ENCODE peak calls at places on chromosomes 6 and 20, in seven cellular contexts. One of them, this sample, is unnamed.
A peak's percentile ranks its signal among the peaks of the same experiment; 100 is the strongest.

GRCh38 chr6:79601020-79601609 is 30.0 kb upstream of the SH3BGRL2 start:
- DNase-seq in H1: no peak
- DNase-seq in prostate gland: peak; percentile 27
- DNase-seq in fibroblast of lung: peak; percentile 73
- DNase-seq in kidney: no peak
- DNase-seq in hepatocyte: peak; percentile 57
- DNase-seq in tibial artery: no peak
- DNase-seq in this sample: peak; percentile 20

GRCh38 chr6:14178083-14178445 is 60.5 kb downstream of the CD83 start:
- DNase-seq in tibial artery: no peak
- DNase-seq in fibroblast of lung: no peak
- DNase-seq in hepatocyte: no peak
- DNase-seq in kidney: no peak
- DNase-seq in H1: no peak
- DNase-seq in prostate gland: no peak
- DNase-seq in this sample: no peak

GRCh38 chr6:136508701-136509387 is 41.4 kb downstream of the MAP7 start:
- DNase-seq in prostate gland: no peak
- DNase-seq in H1: no peak
- DNase-seq in fibroblast of lung: no peak
- DNase-seq in hepatocyte: no peak
- DNase-seq in kidney: no peak
- DNase-seq in tibial artery: no peak
- DNase-seq in this sample: peak; percentile 63

GRCh38 chr20:25005220-25005619 is 12.7 kb upstream of the APMAP start:
- DNase-seq in tibial artery: no peak
- DNase-seq in prostate gland: peak; percentile 43
- DNase-seq in fibroblast of lung: peak; percentile 19
- DNase-seq in kidney: peak; percentile 8
- DNase-seq in H1: no peak
- DNase-seq in hepatocyte: no peak
- DNase-seq in this sample: no peak

GRCh38 chr6:157669747-157670216 is 153.3 kb upstream of the SNX9 start:
- DNase-seq in fibroblast of lung: peak; percentile 83
- DNase-seq in tibial artery: peak; percentile 93
- DNase-seq in hepatocyte: peak; percentile 84
- DNase-seq in prostate gland: peak; percentile 63
- DNase-seq in H1: peak; percentile 15
- DNase-seq in kidney: peak; percentile 93
- DNase-seq in this sample: peak; percentile 29

GRCh38 chr6:125267806-125268523 is 33.8 kb downstream of the HDDC2 start:
- DNase-seq in kidney: no peak
- DNase-seq in prostate gland: no peak
- DNase-seq in tibial artery: no peak
- DNase-seq in hepatocyte: no peak
- DNase-seq in fibroblast of lung: no peak
- DNase-seq in H1: no peak
- DNase-seq in this sample: no peak

GRCh38 chr6:122654016-122654415 is 43.8 kb downstream of the PKIB start:
- DNase-seq in tibial artery: no peak
- DNase-seq in prostate gland: no peak
- DNase-seq in hepatocyte: no peak
- DNase-seq in fibroblast of lung: no peak
- DNase-seq in H1: no peak
- DNase-seq in kidney: no peak
- DNase-seq in this sample: no peak

GRCh38 chr6:141992109-141992508 is 140.6 kb upstream of the GJE1 start:
- DNase-seq in prostate gland: no peak
- DNase-seq in kidney: no peak
- DNase-seq in fibroblast of lung: no peak
- DNase-seq in tibial artery: no peak
- DNase-seq in hepatocyte: no peak
- DNase-seq in H1: no peak
- DNase-seq in this sample: no peak

GRCh38 chr6:124551711-124552233 is 410.5 kb upstream of the RNF217 start:
- DNase-seq in hepatocyte: no peak
- DNase-seq in fibroblast of lung: no peak
- DNase-seq in prostate gland: no peak
- DNase-seq in kidney: no peak
- DNase-seq in H1: no peak
- DNase-seq in tibial artery: no peak
- DNase-seq in this sample: no peak

GRCh38 chr6:17914651-17915050 is 72.8 kb downstream of the KIF13A start:
- DNase-seq in kidney: no peak
- DNase-seq in hepatocyte: no peak
- DNase-seq in fibroblast of lung: no peak
- DNase-seq in tibial artery: no peak
- DNase-seq in prostate gland: no peak
- DNase-seq in H1: no peak
- DNase-seq in this sample: no peak

GRCh38 chr20:38337561-38338140 is 8.6 kb upstream of the LBP start:
- DNase-seq in kidney: no peak
- DNase-seq in H1: peak; percentile 79
- DNase-seq in fibroblast of lung: no peak
- DNase-seq in prostate gland: no peak
- DNase-seq in hepatocyte: peak; percentile 38
- DNase-seq in tibial artery: no peak
- DNase-seq in this sample: no peak
- TF ChIP-seq CTCF in kidney: peak; percentile 66
- TF ChIP-seq CTCF in H1: peak; percentile 100
- TF ChIP-seq CTCF in fibroblast of lung: peak; percentile 22
- TF ChIP-seq CTCF in prostate gland: peak; percentile 24
- TF ChIP-seq CTCF in hepatocyte: peak; percentile 33
- TF ChIP-seq CTCF in tibial artery: peak; percentile 28
- TF ChIP-seq CTCF in this sample: peak; percentile 69

GRCh38 chr20:1879934-1880333 is 15.3 kb upstream of the SIRPA start:
- DNase-seq in prostate gland: no peak
- DNase-seq in fibroblast of lung: no peak
- DNase-seq in H1: no peak
- DNase-seq in hepatocyte: no peak
- DNase-seq in kidney: no peak
- DNase-seq in tibial artery: no peak
- DNase-seq in this sample: no peak
- H3K27ac ChIP-seq in prostate gland: no peak overlapping the region
- H3K27ac ChIP-seq in fibroblast of lung: no peak overlapping the region
- H3K27ac ChIP-seq in H1: no peak overlapping the region
- H3K27ac ChIP-seq in hepatocyte: peak overlapping the region; percentile 23
- H3K27ac ChIP-seq in kidney: no peak overlapping the region
- H3K27ac ChIP-seq in tibial artery: no peak overlapping the region
- H3K27ac ChIP-seq in this sample: no peak overlapping the region

DNA sequence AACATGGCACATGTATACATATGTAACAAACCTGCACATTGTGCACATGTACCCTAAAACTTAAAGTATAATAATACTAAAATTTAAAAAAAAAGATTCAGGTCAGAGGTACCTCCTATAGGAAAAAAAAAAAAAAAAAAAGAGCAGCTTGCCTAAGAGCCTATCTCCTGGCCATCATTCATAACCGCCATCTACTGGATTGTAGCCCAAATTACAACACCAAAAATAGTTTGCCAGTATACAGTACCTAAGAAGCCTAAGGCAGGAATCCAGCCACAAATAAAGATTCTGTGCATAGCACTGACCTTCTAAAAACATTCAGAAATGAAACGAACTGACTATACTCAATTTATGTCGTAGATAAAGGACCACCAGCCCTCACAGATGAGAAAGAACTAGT is 438.4 kb upstream of the ADGRB3 start:
- DNase-seq in tibial artery: no peak
- DNase-seq in fibroblast of lung: peak; percentile 26
- DNase-seq in kidney: no peak
- DNase-seq in prostate gland: no peak
- DNase-seq in hepatocyte: no peak
- DNase-seq in H1: no peak
- DNase-seq in this sample: no peak
- TF ChIP-seq CTCF in tibial artery: no peak
- TF ChIP-seq CTCF in fibroblast of lung: no peak
- TF ChIP-seq CTCF in kidney: no peak
- TF ChIP-seq CTCF in prostate gland: no peak
- TF ChIP-seq CTCF in hepatocyte: no peak
- TF ChIP-seq CTCF in H1: peak; percentile 42
- TF ChIP-seq CTCF in this sample: peak; percentile 11

DNA sequence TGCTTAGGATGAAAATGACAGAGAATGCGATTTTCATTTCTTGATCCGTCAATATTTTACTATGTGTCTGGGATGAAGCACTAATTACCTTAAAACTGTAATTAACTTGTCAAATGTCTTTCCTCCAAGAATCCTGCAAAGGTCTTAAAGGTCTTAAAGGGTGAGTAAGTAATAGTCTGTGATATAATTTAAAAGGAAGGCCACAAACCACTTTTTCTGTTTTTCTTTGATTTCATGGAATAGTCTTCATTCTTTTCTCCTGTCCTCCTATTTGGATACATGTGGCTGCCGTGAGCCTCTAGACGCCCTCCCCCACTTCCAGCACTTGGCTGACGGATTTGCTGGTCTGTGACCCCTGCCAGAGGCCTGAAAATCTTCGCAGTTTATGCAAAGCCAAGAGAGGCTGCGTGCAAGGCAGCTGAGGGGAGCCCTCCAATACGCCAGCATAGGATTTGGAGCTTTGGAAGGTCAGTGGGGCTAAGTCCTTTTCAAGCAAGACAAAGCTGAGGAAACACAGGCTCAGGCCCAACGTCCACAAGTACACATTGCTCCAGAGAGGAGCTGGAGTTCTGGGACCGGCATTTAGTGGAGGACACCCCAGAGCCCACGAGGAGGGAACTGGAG is 382.5 kb downstream of the SMOC2 start:
- DNase-seq in fibroblast of lung: no peak
- DNase-seq in H1: no peak
- DNase-seq in kidney: no peak
- DNase-seq in prostate gland: no peak
- DNase-seq in tibial artery: no peak
- DNase-seq in hepatocyte: peak; percentile 46
- DNase-seq in this sample: no peak
- H3K27ac ChIP-seq in fibroblast of lung: no peak overlapping the region
- H3K27ac ChIP-seq in H1: no peak overlapping the region
- H3K27ac ChIP-seq in kidney: no peak overlapping the region
- H3K27ac ChIP-seq in prostate gland: no peak overlapping the region
- H3K27ac ChIP-seq in tibial artery: no peak overlapping the region
- H3K27ac ChIP-seq in hepatocyte: peak overlapping the region; percentile 34
- H3K27ac ChIP-seq in this sample: no peak overlapping the region

GRCh38 chr20:62305149-62305764 is 2.5 kb downstream of the ADRM1 start:
- DNase-seq in kidney: no peak
- DNase-seq in fibroblast of lung: no peak
- DNase-seq in H1: no peak
- DNase-seq in hepatocyte: no peak
- DNase-seq in prostate gland: no peak
- DNase-seq in tibial artery: no peak
- DNase-seq in this sample: no peak
- TF ChIP-seq CTCF in kidney: no peak
- TF ChIP-seq CTCF in fibroblast of lung: no peak
- TF ChIP-seq CTCF in H1: no peak
- TF ChIP-seq CTCF in hepatocyte: no peak
- TF ChIP-seq CTCF in prostate gland: no peak
- TF ChIP-seq CTCF in tibial artery: no peak
- TF ChIP-seq CTCF in this sample: no peak

GRCh38 chr6:7132398-7132797 is 24.6 kb downstream of the RREB1 start:
- DNase-seq in H1: no peak
- DNase-seq in fibroblast of lung: no peak
- DNase-seq in tibial artery: no peak
- DNase-seq in kidney: no peak
- DNase-seq in prostate gland: no peak
- DNase-seq in hepatocyte: no peak
- DNase-seq in this sample: no peak

GRCh38 chr6:7136859-7137334 is 29.1 kb downstream of the RREB1 start:
- DNase-seq in H1: no peak
- DNase-seq in fibroblast of lung: no peak
- DNase-seq in hepatocyte: no peak
- DNase-seq in kidney: no peak
- DNase-seq in tibial artery: no peak
- DNase-seq in prostate gland: no peak
- DNase-seq in this sample: no peak

GRCh38 chr6:7135755-7136154 is 28.0 kb downstream of the RREB1 start:
- DNase-seq in tibial artery: no peak
- DNase-seq in fibroblast of lung: no peak
- DNase-seq in hepatocyte: no peak
- DNase-seq in kidney: no peak
- DNase-seq in H1: no peak
- DNase-seq in prostate gland: no peak
- DNase-seq in this sample: no peak

GRCh38 chr6:7137335-7138106 is 29.8 kb downstream of the RREB1 start:
- DNase-seq in H1: no peak
- DNase-seq in fibroblast of lung: peak; percentile 58
- DNase-seq in kidney: no peak
- DNase-seq in prostate gland: no peak
- DNase-seq in hepatocyte: no peak
- DNase-seq in tibial artery: peak; percentile 72
- DNase-seq in this sample: peak; percentile 62

DNA sequence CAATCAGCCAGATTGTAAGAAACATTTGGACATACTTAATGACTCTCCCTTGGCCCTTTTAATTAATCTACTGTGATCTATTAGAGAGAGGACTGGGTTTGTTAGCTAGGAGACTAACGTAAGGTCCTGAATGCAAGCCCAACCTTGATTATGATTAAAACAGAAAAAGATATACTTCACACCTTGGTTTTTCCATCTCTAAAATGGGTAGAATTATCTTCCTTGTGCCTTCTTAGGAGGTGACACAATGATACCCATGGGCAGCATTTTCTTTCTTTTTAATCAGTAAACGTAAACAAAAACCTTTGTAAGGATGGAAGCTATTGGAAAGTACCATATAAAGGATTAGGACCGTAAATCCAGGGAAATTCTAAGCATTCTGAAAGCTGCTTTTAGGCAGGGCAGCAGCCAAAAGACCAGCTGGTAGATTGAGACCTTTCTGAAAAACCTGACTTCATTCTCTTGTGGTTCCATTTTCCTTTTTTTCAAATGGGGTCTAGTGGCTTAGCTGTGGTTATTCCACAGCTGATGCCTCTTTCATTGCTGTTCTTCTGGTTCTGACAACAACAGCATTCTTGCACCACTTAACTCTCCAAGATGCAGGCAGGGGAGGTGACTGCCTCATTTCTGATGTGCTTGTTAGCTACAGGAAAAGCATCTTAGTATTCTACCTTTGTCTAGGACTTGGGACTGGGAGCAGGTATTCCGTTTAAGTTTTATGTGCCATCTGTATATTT is 27.4 kb downstream of the RREB1 start:
- DNase-seq in hepatocyte: no peak
- DNase-seq in prostate gland: no peak
- DNase-seq in fibroblast of lung: no peak
- DNase-seq in tibial artery: no peak
- DNase-seq in H1: no peak
- DNase-seq in kidney: no peak
- DNase-seq in this sample: no peak
- H3K27ac ChIP-seq in hepatocyte: no peak overlapping the region
- H3K27ac ChIP-seq in prostate gland: no peak overlapping the region
- H3K27ac ChIP-seq in fibroblast of lung: no peak overlapping the region
- H3K27ac ChIP-seq in tibial artery: no peak overlapping the region
- H3K27ac ChIP-seq in H1: no peak overlapping the region
- H3K27ac ChIP-seq in kidney: no peak overlapping the region
- H3K27ac ChIP-seq in this sample: no peak overlapping the region